ENCODE peak calls at places on chromosomes 16 and 17, in five cellular contexts. One of them, this sample, is unnamed.

GRCh38 chr17:57080708-57081107 is 4.3 kb upstream of the AKAP1 start:
- DNase-seq in sigmoid colon: no peak
- DNase-seq in A549: no peak
- DNase-seq in H1: no peak
- DNase-seq in ovary: no peak
- DNase-seq in this sample: no peak

GRCh38 chr17:66417300-66417719 is 114.9 kb downstream of the PRKCA start:
- DNase-seq in sigmoid colon: no peak
- DNase-seq in A549: no peak
- DNase-seq in H1: no peak
- DNase-seq in ovary: no peak
- DNase-seq in this sample: no peak

GRCh38 chr17:37676115-37676925 is 33.1 kb upstream of the DDX52 start:
- DNase-seq in sigmoid colon: no peak
- DNase-seq in A549: no peak
- DNase-seq in H1: no peak
- DNase-seq in ovary: no peak
- DNase-seq in this sample: no peak

GRCh38 chr16:68668266-68668665 is 23.2 kb downstream of the CDH3 start:
- DNase-seq in sigmoid colon: no peak
- DNase-seq in A549: no peak
- DNase-seq in H1: no peak
- DNase-seq in ovary: no peak
- DNase-seq in this sample: no peak

GRCh38 chr16:54180421-54181359 is 105.9 kb downstream of the IRX3 start:
- DNase-seq in sigmoid colon: no peak
- DNase-seq in A549: peak
- DNase-seq in H1: no peak
- DNase-seq in ovary: no peak
- DNase-seq in this sample: no peak

GRCh38 chr16:67246081-67246944 is 968 bp downstream of the FHOD1 start:
- DNase-seq in sigmoid colon: peak
- DNase-seq in A549: peak
- DNase-seq in H1: peak
- DNase-seq in ovary: peak
- DNase-seq in this sample: peak

GRCh38 chr17:42502091-42502490 is 34.0 kb upstream of the NAGLU start:
- DNase-seq in sigmoid colon: no peak
- DNase-seq in A549: no peak
- DNase-seq in H1: no peak
- DNase-seq in ovary: no peak
- DNase-seq in this sample: peak

GRCh38 chr17:33935822-33936221 is 319.3 kb upstream of the CCL2 start:
- DNase-seq in sigmoid colon: no peak
- DNase-seq in A549: no peak
- DNase-seq in H1: no peak
- DNase-seq in ovary: no peak
- DNase-seq in this sample: no peak

GRCh38 chr16:80899804-80900592 is 95.6 kb upstream of the CDYL2 start:
- DNase-seq in sigmoid colon: peak
- DNase-seq in A549: peak
- DNase-seq in H1: peak
- DNase-seq in ovary: peak
- DNase-seq in this sample: peak

GRCh38 chr17:64460955-64461354 is 12.0 kb downstream of the MILR1 start:
- DNase-seq in sigmoid colon: no peak
- DNase-seq in A549: no peak
- DNase-seq in H1: no peak
- DNase-seq in ovary: no peak
- DNase-seq in this sample: no peak

GRCh38 chr16:77993111-77993571 is 29.2 kb upstream of the CLEC3A start:
- DNase-seq in sigmoid colon: no peak
- DNase-seq in A549: no peak
- DNase-seq in H1: no peak
- DNase-seq in ovary: no peak
- DNase-seq in this sample: peak

GRCh38 chr17:41580651-41581365 is 5.9 kb downstream of the KRT14 start:
- DNase-seq in sigmoid colon: no peak
- DNase-seq in A549: no peak
- DNase-seq in H1: no peak
- DNase-seq in ovary: no peak
- DNase-seq in this sample: no peak

GRCh38 chr16:11386791-11387546 is 41.7 kb downstream of the RMI2 start:
- DNase-seq in sigmoid colon: no peak
- DNase-seq in A549: peak
- DNase-seq in H1: peak
- DNase-seq in ovary: no peak
- DNase-seq in this sample: peak

GRCh38 chr17:8918811-8919210 is 46.7 kb downstream of the PIK3R5 start:
- DNase-seq in sigmoid colon: no peak
- DNase-seq in A549: no peak
- DNase-seq in H1: no peak
- DNase-seq in ovary: no peak
- DNase-seq in this sample: no peak

GRCh38 chr16:11101283-11101682 is 154.7 kb downstream of the SOCS1 start:
- DNase-seq in sigmoid colon: no peak
- DNase-seq in A549: no peak
- DNase-seq in H1: no peak
- DNase-seq in ovary: no peak
- DNase-seq in this sample: no peak

GRCh38 chr16:17831330-17831729 is 360.6 kb upstream of the XYLT1 start:
- DNase-seq in sigmoid colon: no peak
- DNase-seq in A549: peak
- DNase-seq in H1: no peak
- DNase-seq in ovary: no peak
- DNase-seq in this sample: no peak
- TF ChIP-seq CTCF in sigmoid colon: no peak
- TF ChIP-seq CTCF in A549: no peak
- TF ChIP-seq CTCF in H1: peak
- TF ChIP-seq CTCF in ovary: no peak
- TF ChIP-seq CTCF in this sample: no peak

GRCh38 chr16:85549766-85550421 is 63.2 kb upstream of the GSE1 start:
- DNase-seq in sigmoid colon: no peak
- DNase-seq in A549: no peak
- DNase-seq in H1: no peak
- DNase-seq in ovary: no peak
- DNase-seq in this sample: no peak

GRCh38 chr16:85550422-85551318 is 62.5 kb upstream of the GSE1 start:
- DNase-seq in sigmoid colon: no peak
- DNase-seq in A549: no peak
- DNase-seq in H1: peak
- DNase-seq in ovary: no peak
- DNase-seq in this sample: no peak

GRCh38 chr16:85552980-85553435 is 60.1 kb upstream of the GSE1 start:
- DNase-seq in sigmoid colon: no peak
- DNase-seq in A549: no peak
- DNase-seq in H1: no peak
- DNase-seq in ovary: no peak
- DNase-seq in this sample: no peak

GRCh38 chr16:85553436-85554113 is 59.5 kb upstream of the GSE1 start:
- DNase-seq in sigmoid colon: no peak
- DNase-seq in A549: peak
- DNase-seq in H1: peak
- DNase-seq in ovary: peak
- DNase-seq in this sample: no peak

GRCh38 chr16:85551319-85551978 is 61.7 kb upstream of the GSE1 start:
- DNase-seq in sigmoid colon: no peak
- DNase-seq in A549: no peak
- DNase-seq in H1: peak
- DNase-seq in ovary: no peak
- DNase-seq in this sample: no peak
- H3K4me3 ChIP-seq in sigmoid colon: no peak
- H3K4me3 ChIP-seq in A549: no peak
- H3K4me3 ChIP-seq in H1: no peak
- H3K4me3 ChIP-seq in ovary: no peak
- H3K4me3 ChIP-seq in this sample: no peak

GRCh38 chr17:5701371-5701770 is 117.1 kb upstream of the NLRP1 start:
- DNase-seq in sigmoid colon: no peak
- DNase-seq in A549: no peak
- DNase-seq in H1: no peak
- DNase-seq in ovary: no peak
- DNase-seq in this sample: no peak
- TF ChIP-seq POLR2A in sigmoid colon: no peak
- TF ChIP-seq POLR2A in A549: no peak
- TF ChIP-seq POLR2A in H1: no peak
- TF ChIP-seq POLR2A in ovary: no peak
- TF ChIP-seq POLR2A in this sample: no peak

GRCh38 chr16:58339452-58339938 is 44.7 kb upstream of the PRSS54 start:
- DNase-seq in sigmoid colon: no peak
- DNase-seq in A549: peak
- DNase-seq in H1: no peak
- DNase-seq in ovary: no peak
- DNase-seq in this sample: no peak
- TF ChIP-seq CTCF in sigmoid colon: no peak
- TF ChIP-seq CTCF in A549: peak
- TF ChIP-seq CTCF in H1: peak
- TF ChIP-seq CTCF in ovary: no peak
- TF ChIP-seq CTCF in this sample: no peak

GRCh38 chr17:49001671-49002070 is 4.5 kb downstream of the IGF2BP1 start:
- DNase-seq in sigmoid colon: no peak
- DNase-seq in A549: no peak
- DNase-seq in H1: no peak
- DNase-seq in ovary: no peak
- DNase-seq in this sample: no peak

GRCh38 chr17:49000943-49001342 is 3.8 kb downstream of the IGF2BP1 start:
- DNase-seq in sigmoid colon: no peak
- DNase-seq in A549: no peak
- DNase-seq in H1: no peak
- DNase-seq in ovary: no peak
- DNase-seq in this sample: no peak

GRCh38 chr17:49002331-49002730 is 5.1 kb downstream of the IGF2BP1 start:
- DNase-seq in sigmoid colon: no peak
- DNase-seq in A549: no peak
- DNase-seq in H1: no peak
- DNase-seq in ovary: no peak
- DNase-seq in this sample: no peak

GRCh38 chr17:49003557-49004511 is 6.6 kb downstream of the IGF2BP1 start:
- DNase-seq in sigmoid colon: no peak
- DNase-seq in A549: no peak
- DNase-seq in H1: peak
- DNase-seq in ovary: no peak
- DNase-seq in this sample: peak

GRCh38 chr17:49002766-49003165 is 5.6 kb downstream of the IGF2BP1 start:
- DNase-seq in sigmoid colon: no peak
- DNase-seq in A549: no peak
- DNase-seq in H1: no peak
- DNase-seq in ovary: no peak
- DNase-seq in this sample: no peak
- H3K4me3 ChIP-seq in sigmoid colon: no peak
- H3K4me3 ChIP-seq in A549: peak
- H3K4me3 ChIP-seq in H1: peak
- H3K4me3 ChIP-seq in ovary: no peak
- H3K4me3 ChIP-seq in this sample: no peak

This sample was measured in lower leg skin.